ENCODE peak calls at places on chromosomes 16 and 17, in seven cellular contexts. One of them, this sample, is unnamed.

GRCh38 chr17:1462164-1463112 is 6.4 kb upstream of the CRK start:
- DNase-seq in stimulated activated CD4-positive, alpha-beta T cell treated with anti-CD3 and anti-CD28 coated beads, Interleukin-4, amount 100 ng/mL, for 48 hours: no peak
- DNase-seq in osteocyte: no peak
- DNase-seq in NCI-H1436: peak; percentile 11
- DNase-seq in WTC11: no peak
- DNase-seq in GM04504: no peak
- DNase-seq in RWPE1: no peak
- DNase-seq in this sample: no peak

GRCh38 chr17:42603318-42603717 is 5.9 kb downstream of the RETREG3 start:
- DNase-seq in RWPE1: no peak
- DNase-seq in osteocyte: no peak
- DNase-seq in NCI-H1436: peak; percentile 3
- DNase-seq in GM04504: no peak
- DNase-seq in stimulated activated CD4-positive, alpha-beta T cell treated with anti-CD3 and anti-CD28 coated beads, Interleukin-4, amount 100 ng/mL, for 48 hours: no peak
- DNase-seq in WTC11: no peak
- DNase-seq in this sample: no peak

GRCh38 chr16:67389911-67390815 is 3.1 kb downstream of the TPPP3 start:
- DNase-seq in WTC11: no peak
- DNase-seq in stimulated activated CD4-positive, alpha-beta T cell treated with anti-CD3 and anti-CD28 coated beads, Interleukin-4, amount 100 ng/mL, for 48 hours: no peak
- DNase-seq in osteocyte: no peak
- DNase-seq in RWPE1: no peak
- DNase-seq in GM04504: no peak
- DNase-seq in NCI-H1436: no peak
- DNase-seq in this sample: no peak

GRCh38 chr16:75312875-75313274 is 61.5 kb upstream of the BCAR1 start:
- DNase-seq in WTC11: no peak
- DNase-seq in osteocyte: no peak
- DNase-seq in stimulated activated CD4-positive, alpha-beta T cell treated with anti-CD3 and anti-CD28 coated beads, Interleukin-4, amount 100 ng/mL, for 48 hours: no peak
- DNase-seq in RWPE1: no peak
- DNase-seq in GM04504: no peak
- DNase-seq in NCI-H1436: no peak
- DNase-seq in this sample: no peak

GRCh38 chr17:81537343-81537855 is 9.2 kb downstream of the FSCN2 start:
- DNase-seq in WTC11: peak; percentile 81
- DNase-seq in stimulated activated CD4-positive, alpha-beta T cell treated with anti-CD3 and anti-CD28 coated beads, Interleukin-4, amount 100 ng/mL, for 48 hours: no peak
- DNase-seq in RWPE1: no peak
- DNase-seq in osteocyte: no peak
- DNase-seq in GM04504: no peak
- DNase-seq in NCI-H1436: peak; percentile 44
- DNase-seq in this sample: peak; percentile 45

GRCh38 chr16:2009302-2009711 is 314 bp downstream of the ZNF598 start:
- DNase-seq in stimulated activated CD4-positive, alpha-beta T cell treated with anti-CD3 and anti-CD28 coated beads, Interleukin-4, amount 100 ng/mL, for 48 hours: no peak
- DNase-seq in WTC11: no peak
- DNase-seq in RWPE1: no peak
- DNase-seq in GM04504: no peak
- DNase-seq in NCI-H1436: no peak
- DNase-seq in osteocyte: no peak
- DNase-seq in this sample: no peak

GRCh38 chr17:41648411-41649195 is 24.2 kb upstream of the KRT17 start:
- DNase-seq in osteocyte: peak; percentile 96
- DNase-seq in GM04504: peak; percentile 56
- DNase-seq in WTC11: peak; percentile 94
- DNase-seq in RWPE1: peak; percentile 76
- DNase-seq in stimulated activated CD4-positive, alpha-beta T cell treated with anti-CD3 and anti-CD28 coated beads, Interleukin-4, amount 100 ng/mL, for 48 hours: peak; percentile 89
- DNase-seq in NCI-H1436: peak; percentile 81
- DNase-seq in this sample: peak; percentile 85

GRCh38 chr17:41885733-41886132 is 20.5 kb upstream of the KLHL11 start:
- DNase-seq in stimulated activated CD4-positive, alpha-beta T cell treated with anti-CD3 and anti-CD28 coated beads, Interleukin-4, amount 100 ng/mL, for 48 hours: no peak
- DNase-seq in NCI-H1436: no peak
- DNase-seq in GM04504: no peak
- DNase-seq in osteocyte: no peak
- DNase-seq in WTC11: no peak
- DNase-seq in RWPE1: no peak
- DNase-seq in this sample: no peak

GRCh38 chr17:2383628-2384167 is 17.2 kb downstream of the MNT start:
- DNase-seq in stimulated activated CD4-positive, alpha-beta T cell treated with anti-CD3 and anti-CD28 coated beads, Interleukin-4, amount 100 ng/mL, for 48 hours: no peak
- DNase-seq in GM04504: no peak
- DNase-seq in osteocyte: no peak
- DNase-seq in RWPE1: no peak
- DNase-seq in NCI-H1436: no peak
- DNase-seq in WTC11: no peak
- DNase-seq in this sample: no peak

This sample was measured in activated B cell treated with CpG ODN at 0.5 μM for 24 hours.